ENCODE peak calls at places on chromosome 4, in ten cellular contexts. G is CD8-positive, alpha-beta T cell; N is brain microvascular endothelial cell; M is Karpas-422; L is naive thymus-derived CD4-positive, alpha-beta T cell; C is lower lobe of right lung; V is bronchial epithelial cell; K is fibroblast of lung; J is left lung; D is GM23248. S is an unnamed sample. For H3K36me3, the result is how much of the 10 kb centered on the place peaks cover.

GRCh38 chr4:142567199-142567598 is 278.9 kb downstream of the INPP4B start:
- DNase-seq in G (peak), N (no peak), M (no peak), L (peak), C (no peak), V (peak), K (peak), J (no peak), D (peak), S (no peak)

GRCh38 chr4:160038560-160038959 is 935.7 kb downstream of the RAPGEF2 start:
- DNase-seq in G (no peak), N (no peak), M (no peak), L (no peak), C (no peak), V (peak), K (peak), J (no peak), D (no peak), S (peak)

GRCh38 chr4:20268028-20268427 is 16.3 kb downstream of the SLIT2 start:
- DNase-seq in G (no peak), N (no peak), M (no peak), L (no peak), C (no peak), V (no peak), K (peak), J (no peak), D (no peak), S (no peak)

GRCh38 chr4:40918330-40918729 is 168.6 kb downstream of the NSUN7 start:
- DNase-seq in G (no peak), N (peak), M (no peak), L (no peak), C (no peak), V (peak), K (peak), J (peak), D (peak), S (peak)

GRCh38 chr4:82046796-82047195 is 327.0 kb downstream of the HNRNPD start:
- DNase-seq in G (no peak), N (no peak), M (no peak), L (no peak), C (no peak), V (no peak), K (no peak), J (no peak), D (no peak), S (no peak)

GRCh38 chr4:55124337-55125076 is 888 bp downstream of the KDR start:
- DNase-seq in G (no peak), N (peak), M (peak), L (no peak), C (no peak), V (no peak), K (no peak), J (no peak), D (peak), S (no peak)

GRCh38 chr4:83011779-83012630 is 1.4 kb upstream of the LIN54 start:
- DNase-seq in G (no peak), N (peak), M (peak), L (peak), C (peak), V (peak), K (no peak), J (peak), D (peak), S (peak)

GRCh38 chr4:177494791-177495190 is 52.6 kb upstream of the AGA start:
- DNase-seq in G (no peak), N (no peak), M (no peak), L (no peak), C (no peak), V (no peak), K (no peak), J (no peak), D (no peak), S (no peak)

GRCh38 chr4:98529970-98530569 is 128.3 kb downstream of the TSPAN5 start:
- DNase-seq in G (no peak), N (no peak), M (no peak), L (no peak), C (no peak), V (no peak), K (no peak), J (no peak), D (no peak), S (no peak)

GRCh38 chr4:8709729-8710360 is 117.3 kb downstream of the CPZ start:
- DNase-seq in G (no peak), N (no peak), M (no peak), L (no peak), C (peak), V (no peak), K (no peak), J (no peak), D (no peak), S (no peak)

GRCh38 chr4:71392109-71392508 is 53.3 kb downstream of the SLC4A4 start:
- DNase-seq in G (no peak), N (no peak), M (no peak), L (no peak), C (no peak), V (no peak), K (no peak), J (no peak), D (no peak), S (no peak)

GRCh38 chr4:181946902-181947301 is 296.3 kb upstream of the TENM3 start:
- DNase-seq in G (no peak), N (no peak), M (no peak), L (no peak), C (no peak), V (no peak), K (no peak), J (no peak), D (no peak), S (no peak)

GRCh38 chr4:174681723-174682300 is 147.2 kb downstream of the GLRA3 start:
- DNase-seq in G (no peak), N (peak), M (no peak), L (no peak), C (no peak), V (peak), K (peak), J (no peak), D (peak), S (peak)

GRCh38 chr4:72629540-72629939 is 60.5 kb upstream of the ADAMTS3 start:
- DNase-seq in G (no peak), N (no peak), M (no peak), L (no peak), C (no peak), V (peak), K (peak), J (no peak), D (peak), S (peak)

GRCh38 chr4:187608001-187608421 is 387.6 kb upstream of the ZFP42 start:
- DNase-seq in G (no peak), N (peak), M (no peak), L (no peak), C (no peak), V (peak), K (peak), J (no peak), D (peak), S (peak)

GRCh38 chr4:76301068-76301774 is 5.3 kb upstream of the STBD1 start:
- DNase-seq in G (no peak), N (peak), M (no peak), L (no peak), C (no peak), V (peak), K (peak), J (no peak), D (peak), S (peak)

GRCh38 chr4:6331018-6331417 is 61.4 kb downstream of the WFS1 start:
- DNase-seq in G (no peak), N (no peak), M (peak), L (no peak), C (no peak), V (no peak), K (no peak), J (no peak), D (peak), S (peak)

GRCh38 chr4:99540287-99540939 is 23.4 kb downstream of the TRMT10A start:
- DNase-seq in G (no peak), N (no peak), M (no peak), L (no peak), C (no peak), V (peak), K (no peak), J (no peak), D (no peak), S (no peak)

GRCh38 chr4:87416965-87417364 is 5.4 kb upstream of the NUDT9 start:
- DNase-seq in G (no peak), N (no peak), M (no peak), L (no peak), C (no peak), V (no peak), K (no peak), J (no peak), D (no peak), S (no peak)

GRCh38 chr4:24980064-24980690 is 50.6 kb downstream of the LGI2 start:
- DNase-seq in G (no peak), N (peak), M (peak), L (peak), C (no peak), V (peak), K (peak), J (no peak), D (peak), S (peak)

GRCh38 chr4:142336251-142336934 is 509.7 kb downstream of the INPP4B start:
- DNase-seq in G (no peak), N (no peak), M (no peak), L (no peak), C (no peak), V (no peak), K (no peak), J (no peak), D (no peak), S (no peak)

GRCh38 chr4:184282895-184283654 is 65.4 kb upstream of the ENPP6 start:
- DNase-seq in G (no peak), N (no peak), M (peak), L (no peak), C (no peak), V (no peak), K (no peak), J (no peak), D (no peak), S (no peak)

GRCh38 chr4:136392576-136392975 is 1139.7 kb downstream of the PCDH18 start:
- DNase-seq in G (no peak), N (peak), M (no peak), L (no peak), C (no peak), V (peak), K (peak), J (no peak), D (no peak), S (peak)

GRCh38 chr4:45199736-45200135 is 473.4 kb upstream of the GNPDA2 start:
- DNase-seq in G (no peak), N (no peak), M (no peak), L (no peak), C (no peak), V (no peak), K (no peak), J (no peak), D (no peak), S (no peak)

GRCh38 chr4:172842759-172843158 is 325.9 kb upstream of the GALNT7 start:
- DNase-seq in G (no peak), N (no peak), M (no peak), L (no peak), C (no peak), V (no peak), K (no peak), J (no peak), D (no peak), S (no peak)

GRCh38 chr4:185716008-185716976 is 95.7 kb downstream of the SORBS2 start:
- DNase-seq in G (no peak), N (no peak), M (no peak), L (no peak), C (peak), V (no peak), K (no peak), J (peak), D (no peak), S (no peak)

GRCh38 chr4:159776915-159777314 is 674.0 kb downstream of the RAPGEF2 start:
- DNase-seq in G (no peak), N (no peak), M (no peak), L (no peak), C (no peak), V (no peak), K (no peak), J (no peak), D (no peak), S (no peak)

GRCh38 chr4:151850751-151851150 is 89.9 kb upstream of the GATB start:
- DNase-seq in G (no peak), N (no peak), M (no peak), L (no peak), C (no peak), V (peak), K (no peak), J (no peak), D (peak), S (peak)

GRCh38 chr4:151896880-151897279 is 136.1 kb upstream of the GATB start:
- DNase-seq in G (no peak), N (no peak), M (no peak), L (no peak), C (no peak), V (no peak), K (no peak), J (no peak), D (no peak), S (no peak)

GRCh38 chr4:92461732-92462131 is 158.0 kb downstream of the GRID2 start:
- DNase-seq in G (no peak), N (no peak), M (no peak), L (no peak), C (no peak), V (no peak), K (no peak), J (no peak), D (no peak), S (no peak)

GRCh38 chr4:41024556-41025491 is 189.5 kb downstream of the APBB2 start:
- DNase-seq in G (no peak), N (no peak), M (peak), L (no peak), C (no peak), V (peak), K (peak), J (no peak), D (no peak), S (no peak)

GRCh38 chr4:87465739-87466366 is 43.5 kb downstream of the NUDT9 start:
- DNase-seq in G (no peak), N (peak), M (peak), L (peak), C (no peak), V (peak), K (peak), J (no peak), D (peak), S (peak)

GRCh38 chr4:151862766-151863165 is 102.0 kb upstream of the GATB start:
- DNase-seq in G (no peak), N (peak), M (no peak), L (no peak), C (no peak), V (peak), K (peak), J (no peak), D (peak), S (no peak)

GRCh38 chr4:68175562-68176155 is 46.0 kb upstream of the TMPRSS11F start:
- DNase-seq in G (no peak), N (peak), M (peak), L (peak), C (no peak), V (peak), K (peak), J (no peak), D (peak), S (peak)

GRCh38 chr4:6955261-6955911 is 45.8 kb downstream of the TBC1D14 start:
- DNase-seq in G (no peak), N (no peak), M (no peak), L (no peak), C (peak), V (peak), K (no peak), J (peak), D (no peak), S (no peak)

GRCh38 chr4:151530783-151531182 is 121.8 kb downstream of the FHIP1A start:
- DNase-seq in G (no peak), N (no peak), M (peak), L (no peak), C (no peak), V (no peak), K (no peak), J (no peak), D (peak), S (no peak)

GRCh38 chr4:53199356-53199755 is 166.5 kb downstream of the SCFD2 start:
- DNase-seq in G (no peak), N (no peak), M (peak), L (no peak), C (no peak), V (no peak), K (no peak), J (no peak), D (no peak), S (no peak)

GRCh38 chr4:176569301-176569700 is 223.4 kb downstream of the VEGFC start:
- DNase-seq in G (no peak), N (no peak), M (no peak), L (no peak), C (no peak), V (no peak), K (no peak), J (no peak), D (peak), S (peak)

GRCh38 chr4:76947369-76947768 is 2.2 kb upstream of the SEPTIN11 start:
- DNase-seq in G (no peak), N (no peak), M (peak), L (no peak), C (no peak), V (no peak), K (no peak), J (no peak), D (no peak), S (no peak)

GRCh38 chr4:158625544-158625943 is 46.1 kb downstream of the C4orf46 start:
- DNase-seq in G (no peak), N (no peak), M (no peak), L (no peak), C (no peak), V (no peak), K (no peak), J (no peak), D (peak), S (no peak)
- H3K4me3 ChIP-seq in G (no peak), N (no peak), M (no peak), L (no peak), C (no peak), V (no peak), K (no peak), J (no peak), D (no peak), S (no peak)

GRCh38 chr4:1964443-1964842 is 44.3 kb downstream of the NELFA start:
- DNase-seq in G (no peak), N (no peak), M (no peak), L (no peak), C (peak), V (no peak), K (no peak), J (no peak), D (no peak), S (no peak)

GRCh38 chr4:1969928-1970723 is 38.6 kb downstream of the NELFA start:
- DNase-seq in G (no peak), N (no peak), M (no peak), L (no peak), C (peak), V (no peak), K (no peak), J (no peak), D (no peak), S (no peak)

GRCh38 chr4:1964971-1965370 is 43.8 kb downstream of the NELFA start:
- DNase-seq in G (no peak), N (no peak), M (no peak), L (no peak), C (no peak), V (no peak), K (no peak), J (no peak), D (no peak), S (no peak)

GRCh38 chr4:1968667-1969295 is 40.0 kb downstream of the NELFA start:
- DNase-seq in G (no peak), N (no peak), M (no peak), L (no peak), C (no peak), V (no peak), K (no peak), J (no peak), D (no peak), S (no peak)

GRCh38 chr4:1967512-1968149 is 41.1 kb downstream of the NELFA start:
- DNase-seq in G (no peak), N (no peak), M (no peak), L (no peak), C (no peak), V (no peak), K (peak), J (no peak), D (no peak), S (no peak)
- H3K36me3 ChIP-seq in G (under half), N (under half), M (under half), L (under half), C (under half), V (under half), K (under half), J (half or more), D (under half), S (under half)

GRCh38 chr4:65669008-65669971 is 999 bp downstream of the EPHA5 start:
- DNase-seq in G (no peak), N (peak), M (no peak), L (no peak), C (peak), V (no peak), K (peak), J (no peak), D (peak), S (peak)
- H3K4me3 ChIP-seq in G (no peak), N (peak), M (no peak), L (no peak), C (peak), V (no peak), K (peak), J (no peak), D (peak), S (peak)

DNA sequence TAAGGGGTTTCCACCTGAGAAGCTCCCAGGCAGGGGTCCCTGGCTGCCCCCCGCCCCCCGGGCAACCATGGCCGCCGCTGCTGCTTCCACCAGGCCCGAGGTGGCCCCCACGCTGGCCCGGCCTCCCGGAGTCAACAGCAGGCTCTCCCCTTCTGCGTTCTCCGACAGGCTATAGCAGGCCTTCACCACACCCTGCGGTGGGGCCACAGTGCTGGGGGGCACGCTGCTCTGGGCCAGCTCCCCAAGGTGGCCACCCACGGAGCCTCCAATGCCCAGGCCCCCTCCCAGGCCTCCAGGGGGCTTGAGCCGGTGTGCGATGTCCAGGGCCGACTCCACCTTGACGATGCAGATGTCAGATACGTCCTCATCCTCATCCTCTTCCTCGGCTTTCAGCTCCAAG is 72.5 kb downstream of the UBE2K start:
- DNase-seq in G (no peak), N (no peak), M (no peak), L (no peak), C (no peak), V (no peak), K (no peak), J (no peak), D (no peak), S (no peak)
- H3K36me3 ChIP-seq in G (under half), N (under half), M (under half), L (under half), C (half or more), V (under half), K (under half), J (half or more), D (under half), S (under half)

GRCh38 chr4:109820563-109820962 is 5.0 kb downstream of the GAR1 start:
- DNase-seq in G (no peak), N (no peak), M (no peak), L (no peak), C (no peak), V (no peak), K (peak), J (no peak), D (peak), S (no peak)

GRCh38 chr4:109816082-109816442 is 500 bp downstream of the GAR1 start:
- DNase-seq in G (peak), N (no peak), M (peak), L (peak), C (no peak), V (no peak), K (no peak), J (no peak), D (peak), S (peak)

GRCh38 chr4:109816894-109817293 is 1.3 kb downstream of the GAR1 start:
- DNase-seq in G (no peak), N (no peak), M (no peak), L (no peak), C (no peak), V (no peak), K (no peak), J (no peak), D (peak), S (no peak)

GRCh38 chr4:109818268-109818667 is 2.7 kb downstream of the GAR1 start:
- DNase-seq in G (no peak), N (no peak), M (no peak), L (no peak), C (no peak), V (no peak), K (no peak), J (no peak), D (no peak), S (no peak)

GRCh38 chr4:109821186-109821585 is 5.6 kb downstream of the GAR1 start:
- DNase-seq in G (no peak), N (no peak), M (no peak), L (no peak), C (no peak), V (no peak), K (no peak), J (no peak), D (no peak), S (no peak)
- H3K4me3 ChIP-seq in G (no peak), N (no peak), M (no peak), L (no peak), C (no peak), V (no peak), K (no peak), J (no peak), D (no peak), S (no peak)

DNA sequence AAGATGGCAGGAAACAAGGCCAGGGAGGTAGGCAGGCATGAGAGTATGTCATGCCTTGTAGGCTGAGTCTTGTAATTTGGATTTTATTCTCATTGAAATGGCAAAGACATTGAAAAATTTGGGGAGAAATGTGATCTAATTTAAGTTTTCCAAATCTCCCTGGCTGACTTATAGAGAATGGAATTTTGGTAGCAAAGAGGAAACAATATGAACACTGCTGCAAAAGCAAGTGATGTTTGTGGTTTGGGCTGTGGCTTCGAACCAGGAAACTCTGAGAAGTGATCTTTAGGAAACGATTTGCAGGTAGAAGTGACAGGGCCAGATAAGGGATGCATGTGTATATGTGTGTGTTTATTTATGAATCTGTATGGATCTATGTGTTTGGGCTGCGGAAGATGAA is 35.6 kb downstream of the ARSJ start:
- DNase-seq in G (peak), N (no peak), M (peak), L (peak), C (no peak), V (no peak), K (peak), J (no peak), D (peak), S (no peak)
- H3K36me3 ChIP-seq in G (under half), N (under half), M (under half), L (under half), C (under half), V (under half), K (under half), J (under half), D (under half), S (under half)

GRCh38 chr4:154491341-154491679 is 289 bp downstream of the DCHS2 start:
- DNase-seq in G (no peak), N (no peak), M (no peak), L (no peak), C (no peak), V (peak), K (peak), J (no peak), D (peak), S (peak)
- H3K4me3 ChIP-seq in G (peak), N (peak), M (no peak), L (peak), C (peak), V (peak), K (peak), J (peak), D (peak), S (peak)

GRCh38 chr4:147626903-147627302 is 9.7 kb downstream of the TMEM184C start:
- DNase-seq in G (no peak), N (no peak), M (no peak), L (no peak), C (no peak), V (no peak), K (no peak), J (no peak), D (no peak), S (no peak)
- H3K36me3 ChIP-seq in G (under half), N (under half), M (half or more), L (under half), C (half or more), V (under half), K (under half), J (half or more), D (under half), S (half or more)